ENCODE peak calls at places on chromosomes 7 and 10, in seven cellular contexts. G is SK-N-SH; K is foreskin keratinocyte; T is CD4-positive, alpha-beta T cell; J is endodermal cell; D is progenitor cell of endocrine pancreas; I is choroid plexus epithelial cell. C is an unnamed sample.
A peak's percentile ranks its signal among the peaks of the same experiment; 100 is the strongest.

GRCh38 chr10:69451784-69452251 is 553 bp downstream of the TSPAN15 start:
- DNase-seq in G (peak; percentile 41), K (no peak), T (no peak), J (peak; percentile 84), D (peak; percentile 18), I (no peak), C (no peak)

GRCh38 chr10:83991986-83992753 is 147.1 kb upstream of the GHITM start:
- DNase-seq in G (peak; percentile 30), K (no peak), T (no peak), J (peak; percentile 91), D (peak; percentile 14), I (peak; percentile 9), C (peak; percentile 67)

GRCh38 chr7:77757589-77757988 is 40.6 kb downstream of the TMEM60 start:
- DNase-seq in G (no peak), K (no peak), T (no peak), J (no peak), D (no peak), I (no peak), C (no peak)

GRCh38 chr10:105266966-105267539 is 626.0 kb downstream of the SORCS3 start:
- DNase-seq in G (no peak), K (no peak), T (no peak), J (no peak), D (no peak), I (no peak), C (no peak)

GRCh38 chr10:126066491-126066890 is 170.1 kb downstream of the FANK1 start:
- DNase-seq in G (no peak), K (no peak), T (no peak), J (no peak), D (no peak), I (no peak), C (no peak)

GRCh38 chr7:54252256-54253035 is 289.7 kb upstream of the VSTM2A start:
- DNase-seq in G (no peak), K (no peak), T (no peak), J (no peak), D (no peak), I (no peak), C (no peak)

GRCh38 chr7:23712368-23713284 is 2.6 kb downstream of the STK31 start:
- DNase-seq in G (peak; percentile 79), K (peak; percentile 54), T (no peak), J (no peak), D (no peak), I (peak; percentile 82), C (no peak)

GRCh38 chr7:74023037-74023436 is 4.9 kb upstream of the ELN start:
- DNase-seq in G (peak; percentile 83), K (no peak), T (no peak), J (peak; percentile 65), D (no peak), I (peak; percentile 46), C (peak; percentile 60)

GRCh38 chr7:103009466-103010219 is 65.0 kb downstream of the FBXL13 start:
- DNase-seq in G (no peak), K (no peak), T (no peak), J (no peak), D (no peak), I (no peak), C (no peak)

GRCh38 chr10:74500026-74500704 is 326.2 kb upstream of the KAT6B start:
- DNase-seq in G (no peak), K (no peak), T (no peak), J (no peak), D (no peak), I (no peak), C (no peak)

GRCh38 chr7:121798076-121798475 is 74.9 kb upstream of the PTPRZ1 start:
- DNase-seq in G (no peak), K (no peak), T (no peak), J (no peak), D (no peak), I (no peak), C (no peak)

GRCh38 chr10:124943301-124944092 is 1.6 kb downstream of the ZRANB1 start:
- DNase-seq in G (no peak), K (peak; percentile 47), T (no peak), J (no peak), D (no peak), I (peak; percentile 92), C (no peak)

GRCh38 chr10:132385721-132386418 is 11.1 kb upstream of the PWWP2B start:
- DNase-seq in G (no peak), K (no peak), T (peak; percentile 2), J (no peak), D (no peak), I (no peak), C (no peak)

GRCh38 chr7:132656846-132657776 is 80.8 kb upstream of the PLXNA4 start:
- DNase-seq in G (peak; percentile 50), K (no peak), T (no peak), J (peak; percentile 71), D (no peak), I (peak; percentile 43), C (peak; percentile 41)
- TF ChIP-seq CTCF in G (peak; percentile 71), K (peak; percentile 51), T (peak; percentile 37), J (peak; percentile 81), D (peak; percentile 55), I (peak; percentile 58), C (peak; percentile 66)

GRCh38 chr7:79240413-79240812 is 213.1 kb downstream of the MAGI2 start:
- DNase-seq in G (no peak), K (no peak), T (no peak), J (no peak), D (no peak), I (no peak), C (no peak)
- TF ChIP-seq CTCF in G (no peak), K (no peak), T (no peak), J (no peak), D (no peak), I (no peak), C (no peak)

DNA sequence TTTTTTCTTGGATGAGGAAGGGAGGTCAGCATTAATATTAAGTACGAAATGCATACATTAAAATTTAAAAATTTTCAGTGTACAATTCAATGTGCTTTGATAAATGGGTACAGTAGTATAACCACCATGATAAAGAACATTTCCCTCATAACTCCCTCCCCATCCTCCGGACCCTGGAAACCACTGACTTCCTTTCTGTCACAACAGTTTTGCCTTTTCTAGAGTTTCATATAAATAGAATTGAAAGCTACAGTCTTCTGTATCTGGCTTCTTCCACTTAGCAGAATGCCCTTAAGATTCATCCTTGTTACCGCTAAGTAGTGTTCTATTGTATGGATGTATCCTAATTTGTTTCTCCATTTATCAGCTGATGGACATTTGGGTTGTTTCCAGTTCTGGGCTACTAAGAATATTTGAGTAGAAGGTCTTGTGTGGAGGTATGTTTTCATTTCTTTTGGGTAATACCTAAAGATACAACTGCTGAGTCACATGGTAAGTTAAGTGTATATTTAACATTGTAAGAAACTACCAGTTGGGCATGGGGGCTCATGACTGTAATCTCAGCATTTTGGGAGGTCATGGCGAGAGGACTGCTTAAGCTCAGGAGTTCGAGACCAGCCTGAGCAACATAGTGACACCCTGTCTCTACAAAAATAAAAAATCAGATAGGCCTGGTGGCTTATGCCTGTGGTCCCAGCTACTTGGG is 30.8 kb downstream of the ABI1 start:
- DNase-seq in G (no peak), K (no peak), T (no peak), J (no peak), D (no peak), I (no peak), C (no peak)
- TF ChIP-seq CTCF in G (no peak), K (no peak), T (no peak), J (no peak), D (no peak), I (no peak), C (no peak)

GRCh38 chr7:31122649-31123058 is 70.5 kb downstream of the ADCYAP1R1 start:
- DNase-seq in G (peak; percentile 74), K (peak; percentile 51), T (no peak), J (peak; percentile 90), D (peak; percentile 34), I (peak; percentile 92), C (peak; percentile 72)
- TF ChIP-seq CTCF in G (peak; percentile 99), K (peak; percentile 93), T (peak; percentile 44), J (peak; percentile 92), D (peak; percentile 92), I (peak; percentile 92), C (peak; percentile 80)

GRCh38 chr7:87479951-87480350 is 4.5 kb upstream of the ABCB4 start:
- DNase-seq in G (no peak), K (no peak), T (no peak), J (no peak), D (no peak), I (no peak), C (no peak)
- TF ChIP-seq CTCF in G (no peak), K (no peak), T (no peak), J (no peak), D (no peak), I (no peak), C (no peak)